ENCODE peak calls at places on chromosomes 7 and 10, in nine cellular contexts. One of them, this sample, is unnamed.

GRCh38 chr7:261341-262250 is 28.4 kb upstream of the FOXL3 start:
- DNase-seq in NCI-H1417 treated with DMSO at 0.1 percent for 48 hours: no peak
- DNase-seq in ovary: no peak
- DNase-seq in Right ventricle myocardium inferior: no peak
- DNase-seq in PC-9: no peak
- DNase-seq in fibroblast of lung: no peak
- DNase-seq in effector CD8-positive, alpha-beta T cell: no peak
- DNase-seq in immature natural killer cell: no peak
- DNase-seq in fibroblast of mammary gland: no peak
- DNase-seq in this sample: no peak

GRCh38 chr10:77563638-77564270 is 73.9 kb downstream of the KCNMA1 start:
- DNase-seq in fibroblast of lung: no peak
- DNase-seq in NCI-H1417 treated with DMSO at 0.1 percent for 48 hours: no peak
- DNase-seq in fibroblast of mammary gland: no peak
- DNase-seq in ovary: no peak
- DNase-seq in effector CD8-positive, alpha-beta T cell: no peak
- DNase-seq in PC-9: no peak
- DNase-seq in Right ventricle myocardium inferior: no peak
- DNase-seq in immature natural killer cell: no peak
- DNase-seq in this sample: no peak

GRCh38 chr7:121562274-121562673 is 166.2 kb upstream of the FAM3C start:
- DNase-seq in NCI-H1417 treated with DMSO at 0.1 percent for 48 hours: no peak
- DNase-seq in ovary: no peak
- DNase-seq in PC-9: no peak
- DNase-seq in effector CD8-positive, alpha-beta T cell: no peak
- DNase-seq in fibroblast of mammary gland: no peak
- DNase-seq in Right ventricle myocardium inferior: no peak
- DNase-seq in immature natural killer cell: no peak
- DNase-seq in fibroblast of lung: peak
- DNase-seq in this sample: no peak

GRCh38 chr10:113059001-113059780 is 109.1 kb downstream of the TCF7L2 start:
- DNase-seq in NCI-H1417 treated with DMSO at 0.1 percent for 48 hours: no peak
- DNase-seq in ovary: peak
- DNase-seq in fibroblast of lung: peak
- DNase-seq in PC-9: no peak
- DNase-seq in fibroblast of mammary gland: peak
- DNase-seq in effector CD8-positive, alpha-beta T cell: no peak
- DNase-seq in immature natural killer cell: no peak
- DNase-seq in Right ventricle myocardium inferior: no peak
- DNase-seq in this sample: no peak

GRCh38 chr10:12483996-12484944 is 134.9 kb downstream of the CAMK1D start:
- DNase-seq in Right ventricle myocardium inferior: no peak
- DNase-seq in ovary: no peak
- DNase-seq in immature natural killer cell: no peak
- DNase-seq in NCI-H1417 treated with DMSO at 0.1 percent for 48 hours: peak
- DNase-seq in effector CD8-positive, alpha-beta T cell: no peak
- DNase-seq in PC-9: no peak
- DNase-seq in fibroblast of mammary gland: no peak
- DNase-seq in fibroblast of lung: no peak
- DNase-seq in this sample: peak

GRCh38 chr10:123331438-123331837 is 177.2 kb downstream of the BUB3 start:
- DNase-seq in PC-9: no peak
- DNase-seq in effector CD8-positive, alpha-beta T cell: no peak
- DNase-seq in Right ventricle myocardium inferior: no peak
- DNase-seq in fibroblast of lung: peak
- DNase-seq in NCI-H1417 treated with DMSO at 0.1 percent for 48 hours: no peak
- DNase-seq in ovary: no peak
- DNase-seq in fibroblast of mammary gland: peak
- DNase-seq in immature natural killer cell: no peak
- DNase-seq in this sample: no peak

GRCh38 chr7:102412548-102412947 is 16.4 kb downstream of the PRKRIP1 start:
- DNase-seq in PC-9: no peak
- DNase-seq in fibroblast of lung: peak
- DNase-seq in fibroblast of mammary gland: peak
- DNase-seq in effector CD8-positive, alpha-beta T cell: peak
- DNase-seq in immature natural killer cell: no peak
- DNase-seq in Right ventricle myocardium inferior: peak
- DNase-seq in ovary: no peak
- DNase-seq in NCI-H1417 treated with DMSO at 0.1 percent for 48 hours: no peak
- DNase-seq in this sample: no peak

GRCh38 chr10:99731296-99732032 is 463 bp downstream of the COX15 start:
- DNase-seq in fibroblast of lung: no peak
- DNase-seq in Right ventricle myocardium inferior: no peak
- DNase-seq in immature natural killer cell: no peak
- DNase-seq in NCI-H1417 treated with DMSO at 0.1 percent for 48 hours: no peak
- DNase-seq in PC-9: no peak
- DNase-seq in effector CD8-positive, alpha-beta T cell: no peak
- DNase-seq in fibroblast of mammary gland: no peak
- DNase-seq in ovary: no peak
- DNase-seq in this sample: no peak

GRCh38 chr7:106114735-106115383 is 2.7 kb upstream of the SYPL1 start:
- DNase-seq in Right ventricle myocardium inferior: no peak
- DNase-seq in fibroblast of mammary gland: no peak
- DNase-seq in NCI-H1417 treated with DMSO at 0.1 percent for 48 hours: no peak
- DNase-seq in ovary: no peak
- DNase-seq in fibroblast of lung: no peak
- DNase-seq in PC-9: no peak
- DNase-seq in effector CD8-positive, alpha-beta T cell: no peak
- DNase-seq in immature natural killer cell: no peak
- DNase-seq in this sample: no peak

GRCh38 chr7:30309842-30310435 is 25.5 kb downstream of the ZNRF2 start:
- DNase-seq in Right ventricle myocardium inferior: no peak
- DNase-seq in fibroblast of mammary gland: no peak
- DNase-seq in effector CD8-positive, alpha-beta T cell: no peak
- DNase-seq in immature natural killer cell: no peak
- DNase-seq in NCI-H1417 treated with DMSO at 0.1 percent for 48 hours: no peak
- DNase-seq in PC-9: no peak
- DNase-seq in fibroblast of lung: no peak
- DNase-seq in ovary: no peak
- DNase-seq in this sample: no peak